ENCODE peak calls at places on chromosome 16, in six cellular contexts. P is IMR-90, Q is H9, N is H1, H is neuronal stem cell, K is trophoblast cell. T is an unnamed sample.

GRCh38 chr16:83935005-83935857 is 17.8 kb upstream of the OSGIN1 start:
- DNase-seq in H (no peak), N (no peak), Q (no peak), K (no peak), P (no peak), T (no peak)

GRCh38 chr16:58515871-58516767 is 802 bp downstream of the SETD6 start:
- DNase-seq in H (no peak), K (peak; percentile 47), Q (peak; percentile 74), P (no peak), N (no peak), T (no peak)

GRCh38 chr16:72989203-72989991 is 58.5 kb downstream of the ZFHX3 start:
- DNase-seq in N (no peak), K (peak; percentile 61), P (peak; percentile 93), H (no peak), Q (no peak), T (peak; percentile 19)

GRCh38 chr16:58499615-58500328 is at the start of gene NDRG4:
- DNase-seq in K (peak; percentile 29), P (peak; percentile 87), Q (peak; percentile 97), H (peak; percentile 78), N (peak; percentile 73), T (peak; percentile 94)

GRCh38 chr16:1055557-1055924 is 17.0 kb upstream of the SSTR5 start:
- DNase-seq in Q (no peak), N (no peak), H (no peak), P (no peak), K (no peak), T (no peak)

GRCh38 chr16:1193143-1193824 is 31.8 kb downstream of the TPSG1 start:
- DNase-seq in K (peak; percentile 31), Q (no peak), P (no peak), H (no peak), N (no peak), T (no peak)

GRCh38 chr16:18942069-18942468 is 15.9 kb upstream of the SMG1 start:
- DNase-seq in Q (no peak), N (no peak), H (no peak), K (no peak), P (no peak), T (no peak)

GRCh38 chr16:59729613-59730012 is 995.5 kb upstream of the GOT2 start:
- DNase-seq in K (no peak), H (no peak), P (no peak), Q (no peak), N (no peak), T (no peak)

GRCh38 chr16:15618392-15618791 is 24.6 kb downstream of the MARF1 start:
- DNase-seq in K (no peak), P (peak; percentile 81), H (no peak), N (no peak), Q (no peak), T (no peak)

GRCh38 chr16:70685938-70686375 is at the start of gene MTSS2:
- DNase-seq in H (peak; percentile 84), P (peak; percentile 85), N (no peak), K (peak; percentile 88), Q (peak; percentile 79), T (peak; percentile 91)

DNA sequence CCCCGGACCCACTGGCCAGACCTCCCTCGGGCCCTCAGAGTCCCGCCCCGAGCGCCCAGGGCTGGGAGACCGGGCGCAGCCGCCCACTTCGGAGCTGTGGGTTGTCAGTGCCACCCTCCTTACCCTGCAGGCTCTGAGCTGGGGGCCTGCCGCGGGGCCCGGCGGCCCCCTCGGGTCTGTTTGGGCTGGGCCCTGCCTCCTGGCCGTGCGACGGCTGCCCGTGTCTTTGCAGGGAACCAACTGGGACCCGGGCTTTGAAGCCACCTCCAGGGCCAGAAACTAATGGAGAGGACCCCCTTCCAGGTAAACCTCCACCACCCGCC is 443 bp downstream of the TEDC2 start:
- DNase-seq in K (no peak), P (no peak), Q (no peak), N (no peak), H (no peak), T (no peak)
- H2AFZ ChIP-seq in K (peak overlapping the region; percentile 63), P (peak overlapping the region; percentile 95), Q (no peak overlapping the region), N (no peak overlapping the region), H (peak overlapping the region; percentile 98), T (peak overlapping the region; percentile 81)

DNA sequence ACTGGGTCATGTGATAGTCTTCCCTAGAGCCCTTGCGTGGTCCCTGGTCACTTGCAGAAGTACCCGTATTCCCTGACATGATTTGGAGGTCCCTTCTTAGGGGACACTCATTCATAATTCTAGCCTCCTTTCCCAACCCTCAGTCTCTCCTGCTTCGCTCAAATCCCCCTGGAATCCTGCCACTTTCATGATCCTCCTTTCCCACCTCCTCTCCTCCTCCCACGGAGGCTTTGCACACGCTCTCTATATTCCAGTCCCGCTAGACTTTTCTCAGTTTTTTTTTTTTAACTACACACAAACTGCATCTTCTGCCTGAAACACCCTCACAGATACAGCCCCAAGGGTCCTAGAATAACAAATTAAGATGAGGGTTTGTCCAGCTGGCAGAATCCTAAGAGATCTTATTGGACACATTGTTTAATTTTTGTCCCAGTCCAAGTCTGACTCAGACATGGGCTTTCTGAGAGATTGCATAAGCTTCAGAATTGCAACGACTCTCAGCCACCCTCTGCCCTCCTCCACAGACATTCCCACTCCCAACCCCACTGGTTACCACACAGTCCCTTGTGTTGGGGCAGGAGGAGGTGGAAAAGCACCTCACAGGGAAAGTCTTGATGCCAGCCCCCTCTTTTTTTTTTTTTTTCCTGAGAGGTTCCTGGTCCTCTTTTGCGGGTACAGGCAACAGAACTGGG is 739.5 kb upstream of the EEF2KMT start:
- DNase-seq in N (no peak), P (no peak), Q (no peak), H (no peak), K (no peak), T (no peak)
- H3K23ac ChIP-seq in N (no peak overlapping the region), P (no peak overlapping the region), Q (no peak overlapping the region), H (no peak overlapping the region), K (no peak overlapping the region), T (no peak overlapping the region)

DNA sequence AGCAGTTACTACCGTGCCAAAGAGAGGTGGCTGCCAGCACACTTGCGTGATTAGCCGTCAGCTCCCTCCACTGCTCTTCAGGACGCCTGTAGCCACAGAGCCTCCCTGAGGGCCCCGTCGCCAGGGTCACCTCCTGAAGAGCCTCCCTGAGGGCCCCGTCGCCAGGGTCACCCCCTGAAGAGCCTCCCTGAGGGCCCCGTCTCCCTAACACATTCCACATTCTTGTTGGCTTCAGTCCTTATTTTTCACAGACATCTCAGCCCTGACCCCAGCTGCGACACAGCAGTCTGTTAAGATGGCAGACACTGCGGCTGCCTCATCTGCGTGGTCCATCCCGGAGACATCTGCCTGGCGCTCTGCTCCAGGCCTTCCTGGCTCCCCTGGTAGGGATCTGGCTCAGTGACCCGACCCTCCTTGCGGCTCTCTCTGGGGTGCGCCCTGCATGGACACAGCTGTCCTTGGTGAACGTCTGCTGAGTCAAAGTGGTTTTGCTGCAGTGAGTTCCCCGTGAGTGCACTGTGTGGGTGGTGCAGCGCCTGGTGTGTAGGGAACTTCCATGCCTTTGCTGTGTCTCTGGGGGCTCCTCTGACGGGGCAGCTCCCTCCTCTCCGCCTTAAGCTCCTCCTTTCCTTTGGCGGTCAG is 11.4 kb downstream of the ACSF3 start:
- DNase-seq in H (no peak), N (no peak), P (no peak), K (no peak), Q (no peak), T (no peak)
- H3K27ac ChIP-seq in H (no peak overlapping the region), N (no peak overlapping the region), P (no peak overlapping the region), K (no peak overlapping the region), Q (no peak overlapping the region), T (no peak overlapping the region)

GRCh38 chr16:3434373-3434772 is 8.9 kb downstream of the ZNF597 start:
- DNase-seq in H (no peak), N (no peak), P (no peak), Q (no peak), K (no peak), T (no peak)

DNA sequence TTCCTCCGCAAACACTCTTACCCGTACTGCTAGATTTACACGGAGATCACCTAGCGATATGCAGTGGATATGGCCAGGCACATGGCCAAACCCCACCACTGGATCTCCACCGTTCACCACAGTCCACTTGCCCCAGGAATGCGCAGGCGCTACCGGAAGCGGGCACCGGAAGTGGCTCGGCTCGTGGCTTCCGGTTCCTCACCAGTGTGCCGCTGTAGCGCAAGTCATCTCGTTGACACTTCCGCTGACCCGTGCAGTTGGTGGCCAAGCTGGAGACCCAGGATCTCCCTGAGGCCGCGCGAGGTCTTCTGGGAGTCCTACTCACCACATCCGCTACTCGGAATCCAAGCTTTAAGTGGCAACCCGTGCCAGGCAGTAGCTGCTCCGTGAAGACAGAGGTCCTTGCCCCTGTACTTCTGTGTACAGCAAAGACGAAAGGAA is 11.5 kb downstream of the ZNF597 start:
- DNase-seq in P (peak; percentile 31), K (peak; percentile 54), Q (no peak), N (no peak), H (no peak), T (no peak)
- H2AFZ ChIP-seq in P (peak overlapping the region; percentile 89), K (no peak overlapping the region), Q (no peak overlapping the region), N (no peak overlapping the region), H (no peak overlapping the region), T (no peak overlapping the region)

DNA sequence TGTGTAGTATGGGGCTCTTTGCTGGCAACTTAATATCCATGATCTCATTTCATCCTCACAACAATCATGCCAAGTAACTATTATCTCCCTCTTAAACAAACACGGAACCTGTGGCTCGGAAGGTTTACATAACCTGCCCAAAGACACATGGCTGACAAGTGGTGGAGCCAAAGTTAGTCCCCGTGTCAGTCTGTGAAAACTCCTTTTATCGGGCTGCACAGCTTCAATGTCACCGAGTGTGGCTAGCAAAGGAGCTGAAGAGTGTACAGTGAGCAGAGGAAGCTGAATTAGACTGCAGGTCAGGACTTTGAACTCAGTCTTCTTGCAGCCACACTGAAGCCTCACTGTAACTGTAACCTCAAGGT is 80.3 kb downstream of the PARN start:
- DNase-seq in H (no peak), P (no peak), Q (no peak), K (no peak), N (no peak), T (no peak)
- H3K23ac ChIP-seq in H (no peak overlapping the region), P (peak overlapping the region; percentile 11), Q (no peak overlapping the region), K (no peak overlapping the region), N (no peak overlapping the region), T (no peak overlapping the region)

GRCh38 chr16:68244481-68244902 is 681 bp upstream of the PLA2G15 start:
- DNase-seq in N (no peak), Q (no peak), K (no peak), P (no peak), H (no peak), T (no peak)

GRCh38 chr16:68246671-68247070 is 1.5 kb downstream of the PLA2G15 start:
- DNase-seq in Q (no peak), N (no peak), H (no peak), P (no peak), K (no peak), T (no peak)

GRCh38 chr16:68244903-68245853 is at the start of gene PLA2G15:
- DNase-seq in K (peak; percentile 92), Q (peak; percentile 95), P (peak; percentile 94), N (peak; percentile 70), H (peak; percentile 91), T (peak; percentile 95)

GRCh38 chr16:68247400-68247799 is 2.2 kb downstream of the PLA2G15 start:
- DNase-seq in N (no peak), K (no peak), Q (no peak), P (no peak), H (no peak), T (no peak)

DNA sequence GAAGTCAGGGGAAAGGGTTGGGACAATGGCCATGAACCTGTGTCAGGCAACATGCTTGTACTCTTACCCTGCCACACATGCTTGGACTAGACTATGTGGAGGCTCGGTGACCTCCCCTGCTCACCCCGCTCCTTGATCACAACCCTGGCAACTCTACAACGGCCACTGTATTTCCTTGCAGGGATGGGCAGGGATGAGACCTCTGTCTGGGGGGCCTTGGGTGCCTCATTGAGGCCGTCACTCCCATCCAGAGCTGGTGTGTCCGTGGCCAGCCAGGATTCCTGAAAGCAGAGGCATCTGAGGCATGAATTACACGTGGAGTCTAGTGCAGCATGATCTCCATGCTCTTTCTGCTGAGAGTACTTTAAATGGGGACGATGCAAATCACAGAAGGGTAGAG is 948 bp downstream of the PLA2G15 start:
- DNase-seq in H (no peak), K (no peak), N (no peak), Q (no peak), P (no peak), T (no peak)
- H3K27ac ChIP-seq in H (no peak overlapping the region), K (no peak overlapping the region), N (no peak overlapping the region), Q (no peak overlapping the region), P (no peak overlapping the region), T (no peak overlapping the region)

T was measured in mesenchymal stem cell.